ENCODE peak calls at places on chromosomes 7 and 10, in five cellular contexts. Q, Z, C, H and G are unnamed samples.
A peak's percentile ranks its signal among the peaks of the same experiment; 100 is the strongest.

GRCh38 chr10:70032667-70033066 is 20.0 kb upstream of the MACROH2A2 start:
- DNase-seq in Z (no peak), C (no peak), H (no peak), Q (no peak), G (no peak)

GRCh38 chr10:86837663-86838062 is 81.2 kb downstream of the BMPR1A start:
- DNase-seq in C (no peak), Q (no peak), Z (no peak), H (no peak), G (no peak)

GRCh38 chr10:97822261-97822687 is 27.4 kb upstream of the GOLGA7B start:
- DNase-seq in Z (no peak), C (no peak), Q (no peak), H (no peak), G (no peak)

GRCh38 chr10:101952196-101952595 is 103.8 kb downstream of the ARMH3 start:
- DNase-seq in Q (no peak), C (no peak), H (no peak), Z (no peak), G (no peak)

GRCh38 chr10:96610817-96611216 is 24.0 kb upstream of the TM9SF3 start:
- DNase-seq in Z (no peak), Q (no peak), H (no peak), C (no peak), G (no peak)

GRCh38 chr7:143416565-143417149 is 8.0 kb upstream of the EPHA1 start:
- DNase-seq in Z (peak; percentile 83), Q (no peak), H (peak; percentile 68), C (no peak), G (no peak)

GRCh38 chr10:75240329-75240728 is 4.6 kb upstream of the COMTD1 start:
- DNase-seq in Q (no peak), Z (no peak), C (no peak), H (no peak), G (no peak)

GRCh38 chr7:128247640-128248194 is 6.6 kb downstream of the LEP start:
- DNase-seq in H (peak; percentile 29), C (no peak), Q (no peak), Z (no peak), G (no peak)

GRCh38 chr10:47020491-47020890 is 109.3 kb downstream of the PTPN20 start:
- DNase-seq in C (no peak), H (peak; percentile 7), Q (no peak), Z (no peak), G (no peak)

GRCh38 chr10:128130051-128130450 is 3.8 kb upstream of the MKI67 start:
- DNase-seq in Q (no peak), C (no peak), H (peak; percentile 42), Z (no peak), G (no peak)

GRCh38 chr10:57696641-57697040 is 571.1 kb downstream of the IPMK start:
- DNase-seq in H (peak; percentile 93), Z (no peak), Q (no peak), C (no peak), G (no peak)

GRCh38 chr10:115830260-115830970 is 442.6 kb downstream of the GFRA1 start:
- DNase-seq in Q (no peak), Z (no peak), C (no peak), H (peak; percentile 5), G (no peak)

GRCh38 chr7:69847921-69848612 is 249.8 kb downstream of the AUTS2 start:
- DNase-seq in H (no peak), Z (no peak), C (no peak), Q (no peak), G (no peak)

GRCh38 chr10:125411724-125412123 is 251.4 kb upstream of the CTBP2 start:
- DNase-seq in Z (no peak), Q (no peak), C (no peak), H (peak; percentile 52), G (no peak)

GRCh38 chr7:7696458-7697119 is 21.8 kb downstream of the RPA3 start:
- DNase-seq in Z (no peak), H (no peak), Q (no peak), C (no peak), G (no peak)

GRCh38 chr7:155396661-155397060 is 61.3 kb upstream of the EN2 start:
- DNase-seq in H (no peak), C (no peak), Z (no peak), Q (no peak), G (no peak)

GRCh38 chr10:92290076-92290836 is 622 bp downstream of the CPEB3 start:
- DNase-seq in Q (peak; percentile 25), C (peak; percentile 6), Z (peak; percentile 52), H (peak; percentile 50), G (no peak)